ENCODE peak calls at places on chromosome 13, in seven cellular contexts. F is tibial nerve, Z is lower leg skin, X is PC-3, H is heart left ventricle, O is neural progenitor cell, B is cardiac fibroblast. D is an unnamed sample.

GRCh38 chr13:45700971-45701900 is 884 bp upstream of the CBY2 start:
- DNase-seq in F (no peak), Z (no peak), X (no peak), H (no peak), O (no peak), B (no peak), D (no peak)

GRCh38 chr13:94139393-94139995 is 340.0 kb downstream of the DCT start:
- DNase-seq in F (no peak), Z (no peak), X (no peak), H (no peak), O (no peak), B (no peak), D (no peak)

GRCh38 chr13:41334810-41335209 is 23.7 kb downstream of the NAA16 start:
- DNase-seq in F (no peak), Z (no peak), X (no peak), H (no peak), O (no peak), B (no peak), D (no peak)

GRCh38 chr13:112587359-112587766 is 590 bp downstream of the TUBGCP3 start:
- DNase-seq in F (peak), Z (peak), X (peak), H (peak), O (peak), B (peak), D (peak)

GRCh38 chr13:109968876-109969577 is 182.6 kb upstream of the IRS2 start:
- DNase-seq in F (no peak), Z (peak), X (no peak), H (peak), O (no peak), B (peak), D (peak)

GRCh38 chr13:74657765-74658164 is 523.6 kb upstream of the KLF12 start:
- DNase-seq in F (no peak), Z (no peak), X (no peak), H (no peak), O (no peak), B (no peak), D (no peak)

GRCh38 chr13:113115363-113116205 is 7.0 kb upstream of the F10 start:
- DNase-seq in F (no peak), Z (peak), X (no peak), H (no peak), O (no peak), B (no peak), D (no peak)

GRCh38 chr13:27644302-27644701 is 22.6 kb downstream of the POLR1D start:
- DNase-seq in F (no peak), Z (no peak), X (peak), H (no peak), O (no peak), B (peak), D (peak)

GRCh38 chr13:27942972-27943371 is 23.2 kb downstream of the PDX1 start:
- DNase-seq in F (no peak), Z (no peak), X (no peak), H (no peak), O (no peak), B (no peak), D (no peak)

GRCh38 chr13:100506600-100507422 is 81.8 kb downstream of the GGACT start:
- DNase-seq in F (no peak), Z (no peak), X (no peak), H (no peak), O (no peak), B (no peak), D (no peak)

GRCh38 chr13:62512194-62513141 is 1096.8 kb upstream of the PCDH20 start:
- DNase-seq in F (no peak), Z (no peak), X (peak), H (no peak), O (peak), B (peak), D (peak)

GRCh38 chr13:102033719-102034446 is 368.0 kb downstream of the FGF14 start:
- DNase-seq in F (no peak), Z (no peak), X (no peak), H (no peak), O (peak), B (no peak), D (no peak)

GRCh38 chr13:52961196-52961845 is 67.3 kb upstream of the OLFM4 start:
- DNase-seq in F (no peak), Z (no peak), X (no peak), H (no peak), O (peak), B (no peak), D (no peak)

GRCh38 chr13:56888455-56888854 is 252.3 kb upstream of the PRR20A start:
- DNase-seq in F (no peak), Z (no peak), X (no peak), H (no peak), O (no peak), B (no peak), D (no peak)

GRCh38 chr13:54144809-54145208 is 1116.2 kb downstream of the OLFM4 start:
- DNase-seq in F (no peak), Z (no peak), X (no peak), H (no peak), O (peak), B (no peak), D (no peak)

GRCh38 chr13:110907951-110908898 is 6.6 kb downstream of the ANKRD10 start:
- DNase-seq in F (no peak), Z (no peak), X (peak), H (no peak), O (no peak), B (peak), D (no peak)

GRCh38 chr13:89214115-89214514 is 1542.9 kb downstream of the SLITRK5 start:
- DNase-seq in F (no peak), Z (no peak), X (no peak), H (no peak), O (no peak), B (no peak), D (no peak)

GRCh38 chr13:35916186-35916585 is 215.0 kb downstream of the DCLK1 start:
- DNase-seq in F (no peak), Z (no peak), X (no peak), H (no peak), O (no peak), B (no peak), D (no peak)

GRCh38 chr13:95226051-95226450 is 75.2 kb downstream of the ABCC4 start:
- DNase-seq in F (no peak), Z (no peak), X (peak), H (no peak), O (no peak), B (no peak), D (no peak)

GRCh38 chr13:113042456-113042855 is 63.1 kb upstream of the F7 start:
- DNase-seq in F (no peak), Z (no peak), X (no peak), H (no peak), O (no peak), B (no peak), D (no peak)

GRCh38 chr13:37270206-37271001 is 164.9 kb upstream of the CSNK1A1L start:
- DNase-seq in F (no peak), Z (no peak), X (no peak), H (no peak), O (no peak), B (no peak), D (no peak)

GRCh38 chr13:94824601-94825000 is 112.3 kb upstream of the SOX21 start:
- DNase-seq in F (no peak), Z (no peak), X (no peak), H (no peak), O (no peak), B (no peak), D (no peak)

GRCh38 chr13:97224544-97225324 is 2.6 kb downstream of the MBNL2 start:
- DNase-seq in F (no peak), Z (no peak), X (peak), H (peak), O (no peak), B (peak), D (peak)

GRCh38 chr13:102597029-102598015 is 536 bp downstream of the TPP2 start:
- DNase-seq in F (no peak), Z (peak), X (peak), H (peak), O (peak), B (peak), D (no peak)

GRCh38 chr13:96200810-96201209 is 110.9 kb downstream of the HS6ST3 start:
- DNase-seq in F (no peak), Z (no peak), X (no peak), H (no peak), O (no peak), B (no peak), D (no peak)

GRCh38 chr13:76707360-76707759 is 178.8 kb downstream of the KCTD12 start:
- DNase-seq in F (no peak), Z (no peak), X (no peak), H (no peak), O (no peak), B (peak), D (peak)

GRCh38 chr13:110240352-110240751 is 66.6 kb downstream of the COL4A1 start:
- DNase-seq in F (no peak), Z (no peak), X (no peak), H (peak), O (no peak), B (no peak), D (no peak)

GRCh38 chr13:65057986-65058385 is 2172.2 kb downstream of the PCDH9 start:
- DNase-seq in F (no peak), Z (no peak), X (no peak), H (no peak), O (no peak), B (no peak), D (no peak)

GRCh38 chr13:31201341-31202024 is 1.7 kb downstream of the B3GLCT start:
- DNase-seq in F (no peak), Z (no peak), X (peak), H (peak), O (no peak), B (peak), D (peak)

GRCh38 chr13:111397202-111397880 is 76.9 kb downstream of the TEX29 start:
- DNase-seq in F (no peak), Z (peak), X (no peak), H (no peak), O (no peak), B (no peak), D (no peak)

GRCh38 chr13:19155321-19155861 is 26.2 kb downstream of the TUBA3C start:
- DNase-seq in F (no peak), Z (no peak), X (no peak), H (no peak), O (no peak), B (no peak), D (no peak)

GRCh38 chr13:29515372-29515771 is 80.1 kb downstream of the SLC7A1 start:
- DNase-seq in F (no peak), Z (no peak), X (no peak), H (no peak), O (no peak), B (no peak), D (peak)

GRCh38 chr13:74288361-74288911 is 154.2 kb upstream of the KLF12 start:
- DNase-seq in F (no peak), Z (peak), X (no peak), H (peak), O (peak), B (peak), D (no peak)

GRCh38 chr13:66657165-66657895 is 572.8 kb downstream of the PCDH9 start:
- DNase-seq in F (no peak), Z (peak), X (peak), H (peak), O (peak), B (peak), D (peak)

GRCh38 chr13:81874681-81875661 is 1534.0 kb upstream of the SPRY2 start:
- DNase-seq in F (no peak), Z (no peak), X (peak), H (no peak), O (peak), B (no peak), D (no peak)

GRCh38 chr13:87344176-87344575 is 327.0 kb upstream of the SLITRK5 start:
- DNase-seq in F (no peak), Z (no peak), X (peak), H (no peak), O (no peak), B (no peak), D (no peak)

GRCh38 chr13:110676511-110677204 is 29.3 kb downstream of the CARS2 start:
- DNase-seq in F (no peak), Z (peak), X (no peak), H (no peak), O (no peak), B (no peak), D (no peak)

GRCh38 chr13:40798380-40798779 is 9.0 kb downstream of the SLC25A15 start:
- DNase-seq in F (no peak), Z (no peak), X (peak), H (no peak), O (no peak), B (no peak), D (no peak)

GRCh38 chr13:36385471-36385870 is 39.3 kb upstream of the SPART start:
- DNase-seq in F (no peak), Z (no peak), X (peak), H (no peak), O (no peak), B (peak), D (peak)

GRCh38 chr13:48571121-48571901 is 38.4 kb upstream of the RCBTB2 start:
- DNase-seq in F (no peak), Z (no peak), X (no peak), H (no peak), O (no peak), B (peak), D (peak)
- H3K4me3 ChIP-seq in F (peak), Z (no peak), X (no peak), H (peak), O (no peak), B (no peak), D (peak)

GRCh38 chr13:42597505-42597904 is 23.6 kb downstream of the TNFSF11 start:
- DNase-seq in F (no peak), Z (no peak), X (no peak), H (no peak), O (no peak), B (no peak), D (no peak)

GRCh38 chr13:42593719-42594012 is 19.7 kb downstream of the TNFSF11 start:
- DNase-seq in F (no peak), Z (no peak), X (no peak), H (no peak), O (no peak), B (no peak), D (no peak)

GRCh38 chr13:42591602-42592001 is 17.6 kb downstream of the TNFSF11 start:
- DNase-seq in F (no peak), Z (no peak), X (no peak), H (no peak), O (no peak), B (no peak), D (no peak)

GRCh38 chr13:42592915-42593718 is 19.2 kb downstream of the TNFSF11 start:
- DNase-seq in F (no peak), Z (no peak), X (no peak), H (no peak), O (no peak), B (no peak), D (no peak)

DNA sequence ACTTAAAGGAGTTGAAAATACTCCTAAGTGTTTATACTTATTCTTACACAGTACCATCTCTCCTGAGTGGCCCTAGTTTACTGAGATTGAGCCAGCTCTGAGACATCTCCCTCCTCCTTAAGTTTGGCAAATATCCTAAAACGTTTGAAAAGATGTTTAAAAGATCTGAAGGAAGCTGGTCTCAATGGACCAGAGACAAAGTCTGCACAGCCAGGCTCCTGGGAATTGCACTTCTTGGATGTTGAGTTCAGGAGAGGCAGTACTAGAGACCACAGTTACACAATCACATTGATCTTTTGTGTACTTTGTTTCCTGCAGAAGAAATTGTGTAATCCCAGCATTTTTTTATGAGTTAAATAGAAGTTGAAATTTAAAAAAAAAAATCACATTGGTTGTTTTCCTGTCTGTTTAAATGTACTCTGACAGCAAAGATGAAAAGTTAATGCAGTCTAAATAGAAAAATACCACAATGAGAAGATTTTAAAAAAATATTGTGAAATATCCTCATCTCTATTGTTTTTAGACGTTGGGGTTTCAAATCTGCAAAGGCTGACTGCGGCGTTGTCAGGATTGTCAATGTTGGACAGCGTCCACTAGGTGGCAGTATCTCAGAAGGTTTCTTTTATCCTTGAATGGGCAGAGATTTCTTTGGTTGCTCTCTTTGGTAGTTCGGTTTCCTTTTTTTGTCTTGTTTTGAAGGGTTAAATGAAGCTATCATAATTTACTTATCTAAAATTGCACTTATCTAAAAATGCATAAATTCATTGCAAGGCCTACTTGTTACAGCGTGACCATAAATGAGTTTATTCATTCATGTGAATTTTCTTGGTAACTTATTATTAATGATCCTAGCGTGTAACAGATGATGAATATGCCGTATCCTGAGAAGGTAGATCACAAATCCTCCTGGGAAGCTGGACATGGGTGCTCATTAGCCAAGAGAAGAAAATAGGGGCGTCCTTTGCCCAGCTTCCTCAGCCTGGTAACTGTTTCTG is 20.9 kb downstream of the TNFSF11 start:
- DNase-seq in F (no peak), Z (no peak), X (peak), H (no peak), O (peak), B (peak), D (peak)
- TF ChIP-seq CTCF in F (peak), Z (no peak), X (peak), H (peak), O (peak), B (peak), D (peak)

GRCh38 chr13:99228737-99229691 is 28.4 kb downstream of the UBAC2 start:
- DNase-seq in F (no peak), Z (no peak), X (peak), H (no peak), O (no peak), B (peak), D (peak)
- H3K4me3 ChIP-seq in F (no peak), Z (no peak), X (peak), H (no peak), O (no peak), B (no peak), D (peak)

GRCh38 chr13:60627071-60627686 is 230.2 kb downstream of the TDRD3 start:
- DNase-seq in F (no peak), Z (no peak), X (peak), H (no peak), O (peak), B (peak), D (no peak)
- TF ChIP-seq CTCF in F (no peak), Z (no peak), X (peak), H (peak), O (peak), B (peak), D (peak)

GRCh38 chr13:51230473-51231105 is 8.4 kb downstream of the FAM124A start:
- DNase-seq in F (peak), Z (no peak), X (no peak), H (peak), O (no peak), B (peak), D (peak)
- H3K4me3 ChIP-seq in F (peak), Z (no peak), X (no peak), H (peak), O (no peak), B (no peak), D (no peak)

GRCh38 chr13:42354246-42355117 is 82.5 kb downstream of the AKAP11 start:
- DNase-seq in F (no peak), Z (no peak), X (peak), H (no peak), O (peak), B (peak), D (no peak)
- TF ChIP-seq CTCF in F (no peak), Z (no peak), X (no peak), H (no peak), O (no peak), B (peak), D (no peak)